ENCODE peak calls at places on chromosomes 2 and 18, in eight cellular contexts. C, A, V, H, N, F, O and D are unnamed samples.

GRCh38 chr2:106020821-106021316 is 173.2 kb downstream of the UXS1 start:
- DNase-seq in A (no peak), O (no peak), V (peak), N (no peak), C (no peak), F (no peak), H (no peak), D (no peak)

GRCh38 chr18:46554406-46554805 is 102.6 kb downstream of the LOXHD1 start:
- DNase-seq in O (no peak), F (no peak), V (no peak), A (no peak), C (no peak), N (no peak), H (no peak), D (no peak)

GRCh38 chr18:49745051-49746014 is 68.0 kb downstream of the ACAA2 start:
- DNase-seq in O (no peak), F (no peak), V (no peak), A (no peak), H (no peak), N (no peak), C (no peak), D (peak)

GRCh38 chr2:12577567-12577966 is 139.2 kb upstream of the TRIB2 start:
- DNase-seq in N (no peak), H (no peak), A (no peak), O (no peak), C (no peak), V (no peak), F (no peak), D (no peak)

GRCh38 chr2:223797073-223797472 is 40.3 kb downstream of the AP1S3 start:
- DNase-seq in C (no peak), O (no peak), H (peak), N (peak), A (peak), V (no peak), F (no peak), D (no peak)

GRCh38 chr2:218344090-218344754 is 12.4 kb upstream of the CATIP start:
- DNase-seq in N (no peak), V (no peak), O (no peak), H (no peak), F (no peak), A (no peak), C (no peak), D (no peak)

GRCh38 chr2:166031054-166031453 is 77.5 kb upstream of the TTC21B start:
- DNase-seq in N (no peak), O (no peak), H (no peak), A (peak), V (no peak), C (no peak), F (no peak), D (no peak)

GRCh38 chr2:241214766-241215165 is 26.3 kb downstream of the ANO7 start:
- DNase-seq in C (no peak), V (no peak), H (no peak), A (no peak), F (no peak), N (no peak), O (no peak), D (no peak)

GRCh38 chr2:180790891-180791290 is 189.5 kb upstream of the UBE2E3 start:
- DNase-seq in A (peak), V (no peak), F (no peak), H (no peak), N (no peak), C (no peak), O (no peak), D (no peak)

GRCh38 chr2:111898703-111899514 is 502 bp downstream of the MERTK start:
- DNase-seq in C (peak), N (no peak), H (peak), F (peak), V (peak), A (no peak), O (peak), D (no peak)

GRCh38 chr2:122300758-122301157 is 545.3 kb downstream of the TSN start:
- DNase-seq in F (no peak), N (no peak), A (peak), V (no peak), C (no peak), H (no peak), O (no peak), D (no peak)

GRCh38 chr2:164984428-164984827 is 29.1 kb upstream of the SLC38A11 start:
- DNase-seq in C (no peak), V (no peak), O (no peak), H (no peak), N (no peak), F (no peak), A (peak), D (no peak)

GRCh38 chr2:166960702-166961101 is 72.4 kb downstream of the XIRP2 start:
- DNase-seq in C (no peak), O (no peak), F (no peak), A (no peak), V (no peak), N (no peak), H (no peak), D (no peak)

GRCh38 chr18:3688682-3689081 is 238.7 kb downstream of the TGIF1 start:
- DNase-seq in H (no peak), O (no peak), A (peak), F (no peak), V (no peak), N (no peak), C (no peak), D (no peak)

GRCh38 chr2:108938069-108938710 is 50.8 kb downstream of the EDAR start:
- DNase-seq in V (no peak), H (no peak), F (no peak), C (no peak), O (no peak), A (no peak), N (no peak), D (no peak)

GRCh38 chr18:10190564-10190963 is 263.9 kb upstream of the APCDD1 start:
- DNase-seq in F (no peak), O (no peak), A (peak), V (no peak), N (no peak), H (no peak), C (no peak), D (no peak)

GRCh38 chr2:64637000-64637628 is 16.6 kb downstream of the SERTAD2 start:
- DNase-seq in O (no peak), A (no peak), C (no peak), V (no peak), H (no peak), N (no peak), F (no peak), D (peak)

GRCh38 chr2:224749136-224749535 is 33.0 kb upstream of the CCDC195 start:
- DNase-seq in A (no peak), F (no peak), N (no peak), V (no peak), O (no peak), C (no peak), H (no peak), D (no peak)

GRCh38 chr2:188819011-188819410 is 155.2 kb upstream of the COL3A1 start:
- DNase-seq in H (no peak), C (no peak), N (no peak), O (no peak), F (no peak), A (no peak), V (no peak), D (no peak)

GRCh38 chr2:69149631-69150215 is 136.7 kb downstream of the ANTXR1 start:
- DNase-seq in A (peak), H (no peak), C (no peak), O (peak), V (peak), F (peak), N (no peak), D (no peak)

GRCh38 chr2:6917071-6917760 is at the start of gene RNF144A:
- DNase-seq in N (no peak), C (peak), F (peak), V (peak), A (peak), H (peak), O (no peak), D (peak)
- TF ChIP-seq POLR2A in N (no peak), C (no peak), F (no peak), V (no peak), A (no peak), H (no peak), O (peak), D (peak)

DNA sequence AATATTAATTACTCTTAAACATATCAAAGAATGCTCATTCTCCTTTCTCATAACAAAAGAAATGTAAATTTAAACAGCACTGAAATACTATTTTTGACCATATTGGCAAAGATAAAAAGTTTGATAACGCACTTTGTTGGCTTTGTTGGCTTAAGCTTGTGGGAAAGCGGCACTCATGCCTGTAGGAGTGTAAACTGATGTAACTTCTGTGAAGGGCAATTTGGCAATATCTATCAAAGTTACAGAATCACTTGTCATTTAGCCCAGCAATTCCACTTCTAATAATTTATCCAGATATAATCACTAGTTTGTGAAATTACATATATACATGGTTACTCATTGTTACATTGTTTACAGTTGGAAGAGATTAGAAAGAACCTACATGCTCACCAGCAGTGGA is 311.8 kb upstream of the STON1 start:
- DNase-seq in H (no peak), F (no peak), A (peak), V (no peak), N (no peak), C (no peak), O (no peak), D (no peak)
- TF ChIP-seq POLR2A in H (no peak), F (no peak), A (no peak), V (no peak), N (no peak), C (no peak), O (no peak), D (no peak)

GRCh38 chr2:97645700-97646629 is at the start of gene COX5B:
- DNase-seq in A (peak), V (peak), F (peak), O (peak), N (peak), C (peak), H (peak), D (peak)
- TF ChIP-seq POLR2A in A (peak), V (peak), F (peak), O (peak), N (peak), C (peak), H (no peak), D (peak)

GRCh38 chr2:206765242-206766056 is at the start of the genes FASTKD2 and MDH1B:
- DNase-seq in A (peak), N (peak), C (peak), V (peak), F (peak), H (peak), O (peak), D (peak)
- TF ChIP-seq POLR2A in A (peak), N (peak), C (peak), V (no peak), F (peak), H (no peak), O (no peak), D (peak)

GRCh38 chr2:98729652-98730051 is 1.3 kb downstream of the MGAT4A start:
- DNase-seq in H (no peak), A (no peak), F (no peak), N (no peak), V (no peak), O (no peak), C (no peak), D (no peak)

GRCh38 chr2:98732430-98733051 is 1.6 kb upstream of the MGAT4A start:
- DNase-seq in N (no peak), H (no peak), O (no peak), V (no peak), C (no peak), A (no peak), F (no peak), D (no peak)

GRCh38 chr2:98730053-98730850 is 680 bp downstream of the MGAT4A start:
- DNase-seq in F (peak), A (no peak), V (peak), C (no peak), N (no peak), H (peak), O (no peak), D (peak)

GRCh38 chr2:98731709-98732349 is 897 bp upstream of the MGAT4A start:
- DNase-seq in O (no peak), N (no peak), F (no peak), C (no peak), V (no peak), H (no peak), A (no peak), D (no peak)

DNA sequence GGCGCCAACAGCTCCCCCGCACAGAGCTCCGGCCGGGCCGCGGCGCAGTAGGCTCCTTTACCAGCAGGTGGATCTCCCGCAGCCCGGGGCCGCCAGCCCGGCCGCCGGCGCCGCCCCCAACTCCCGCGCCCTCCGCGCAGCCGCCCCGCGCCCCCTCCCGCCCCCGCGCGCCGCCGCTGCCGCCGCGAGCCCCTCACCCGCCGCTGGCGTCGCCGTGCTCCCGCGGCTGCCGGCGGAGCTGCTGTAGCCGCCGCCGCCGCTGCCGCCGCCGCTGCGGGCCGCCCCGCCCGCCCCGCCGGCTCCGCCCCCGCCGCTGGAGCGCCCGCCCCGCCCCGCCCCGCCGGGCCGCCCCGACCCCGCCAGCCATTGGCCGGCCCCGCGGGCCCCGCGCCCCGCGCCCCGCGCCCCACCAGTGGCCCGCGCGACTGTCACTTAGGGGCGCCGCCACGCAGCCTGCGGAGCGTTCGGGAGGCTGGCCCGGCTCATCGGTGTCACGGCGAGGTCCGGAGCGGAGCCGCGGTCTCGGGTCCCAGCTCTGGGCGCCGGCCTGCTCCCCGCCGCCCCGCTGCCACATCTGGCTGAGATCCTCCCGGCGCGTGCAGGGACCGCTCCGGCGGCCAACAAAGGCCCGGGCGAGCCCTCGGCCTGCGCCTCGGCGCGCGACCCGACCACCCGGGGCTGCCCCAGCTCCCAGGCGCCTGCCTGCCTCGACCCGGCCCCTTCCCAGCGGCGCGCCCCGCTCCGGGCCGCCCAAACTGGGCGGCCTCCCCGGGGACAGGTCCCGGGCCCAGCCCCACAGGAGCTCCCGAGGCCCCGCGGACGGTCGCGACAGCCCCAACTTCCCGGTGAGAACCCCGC is at the start of gene MGAT4A:
- DNase-seq in C (peak), O (peak), H (peak), V (peak), A (no peak), F (peak), N (no peak), D (peak)
- TF ChIP-seq POLR2A in C (no peak), O (peak), H (no peak), V (peak), A (no peak), F (no peak), N (no peak), D (peak)